ENCODE peak calls at places on chromosome 16, in four cellular contexts. E is Jurkat, Clone E6-1; Z is stromal cell of bone marrow; F is NCI-H748 treated with DMSO at 0.1 percent for 48 hours. X is an unnamed sample.

GRCh38 chr16:87371261-87371866 is 12.2 kb downstream of the FBXO31 start:
- DNase-seq in Z (no peak), F (no peak), E (no peak), X (no peak)

GRCh38 chr16:50879873-50880695 is 138.2 kb downstream of the CYLD start:
- DNase-seq in F (peak), E (no peak), Z (no peak), X (no peak)

GRCh38 chr16:65744401-65744800 is 622.1 kb upstream of the CDH5 start:
- DNase-seq in F (no peak), E (no peak), Z (no peak), X (no peak)

GRCh38 chr16:17386229-17386628 is 84.5 kb downstream of the XYLT1 start:
- DNase-seq in Z (no peak), E (no peak), F (no peak), X (no peak)

GRCh38 chr16:66003196-66003595 is 363.3 kb upstream of the CDH5 start:
- DNase-seq in Z (no peak), F (no peak), E (no peak), X (no peak)

GRCh38 chr16:68972008-68972407 is 128.7 kb downstream of the TANGO6 start:
- DNase-seq in F (peak), Z (no peak), E (no peak), X (no peak)

GRCh38 chr16:9061358-9061813 is 30.1 kb upstream of the HAPSTR1 start:
- DNase-seq in E (no peak), F (no peak), Z (no peak), X (no peak)

GRCh38 chr16:7363397-7364053 is 30.9 kb downstream of the RBFOX1 start:
- DNase-seq in F (peak), E (no peak), Z (no peak), X (no peak)

GRCh38 chr16:60059141-60059540 is 1325.0 kb upstream of the GOT2 start:
- DNase-seq in F (no peak), E (no peak), Z (no peak), X (no peak)

GRCh38 chr16:5005916-5006315 is 27.8 kb downstream of the NAGPA start:
- DNase-seq in E (no peak), Z (no peak), F (no peak), X (no peak)

GRCh38 chr16:55900616-55901393 is 25.6 kb upstream of the CES5A start:
- DNase-seq in Z (no peak), F (no peak), E (no peak), X (no peak)

GRCh38 chr16:28531777-28532744 is 6.7 kb downstream of the NUPR1 start:
- DNase-seq in Z (no peak), E (no peak), F (no peak), X (no peak)

GRCh38 chr16:70250748-70251650 is 741 bp downstream of the EXOSC6 start:
- DNase-seq in F (no peak), Z (peak), E (no peak), X (no peak)

GRCh38 chr16:58850627-58851024 is 116.5 kb upstream of the GOT2 start:
- DNase-seq in F (no peak), Z (no peak), E (no peak), X (no peak)

GRCh38 chr16:27237229-27238015 is 31.1 kb downstream of the NSMCE1 start:
- DNase-seq in Z (no peak), E (peak), F (no peak), X (no peak)

GRCh38 chr16:20181386-20181785 is 107.7 kb upstream of the GPR139 start:
- DNase-seq in E (no peak), Z (no peak), F (no peak), X (no peak)

GRCh38 chr16:716250-716607 is 1.3 kb downstream of the METRN start:
- DNase-seq in F (no peak), Z (no peak), E (no peak), X (peak)

GRCh38 chr16:10980811-10981210 is 36.4 kb downstream of the CLEC16A start:
- DNase-seq in E (no peak), Z (no peak), F (no peak), X (no peak)

GRCh38 chr16:69618307-69618706 is 52.5 kb downstream of the NFAT5 start:
- DNase-seq in Z (peak), E (no peak), F (no peak), X (peak)

GRCh38 chr16:81515281-81515680 is 70.7 kb downstream of the CMIP start:
- DNase-seq in Z (no peak), F (peak), E (no peak), X (no peak)

GRCh38 chr16:29974291-29975133 is 844 bp downstream of the TAOK2 start:
- DNase-seq in E (no peak), F (no peak), Z (no peak), X (no peak)

GRCh38 chr16:68401871-68402747 is 46.2 kb downstream of the SMPD3 start:
- DNase-seq in Z (peak), E (no peak), F (no peak), X (no peak)

GRCh38 chr16:86298166-86299131 is 211.9 kb upstream of the FOXF1 start:
- DNase-seq in Z (no peak), E (no peak), F (no peak), X (no peak)

GRCh38 chr16:67733734-67734470 is 14.8 kb upstream of the GFOD2 start:
- DNase-seq in F (no peak), Z (no peak), E (no peak), X (no peak)

GRCh38 chr16:27762441-27762840 is 212.5 kb downstream of the KATNIP start:
- DNase-seq in F (no peak), Z (no peak), E (no peak), X (no peak)